ENCODE peak calls at places on chromosomes 7 and 10, in nine cellular contexts. One of them, this sample, is unnamed.

GRCh38 chr7:148921806-148922205 is 37.7 kb upstream of the EZH2 start:
- DNase-seq in Kasumi-1: no peak
- DNase-seq in NCI-H226: no peak
- DNase-seq in aorta: no peak
- DNase-seq in activated naive CD4-positive, alpha-beta T cell: no peak
- DNase-seq in AG08395: no peak
- DNase-seq in hippocampal formation: no peak
- DNase-seq in transverse colon: peak
- DNase-seq in stimulated activated CD4-positive, alpha-beta T cell treated with anti-CD3 and anti-CD28 coated beads, Interleukin-12 subunit alpha, Interleukin-12 subunit beta, amount 100 ng/mL, for 24 hours: no peak
- DNase-seq in this sample: no peak

GRCh38 chr10:131871673-131872005 is 29.2 kb upstream of the PPP2R2D start:
- DNase-seq in Kasumi-1: no peak
- DNase-seq in NCI-H226: no peak
- DNase-seq in aorta: no peak
- DNase-seq in activated naive CD4-positive, alpha-beta T cell: no peak
- DNase-seq in AG08395: no peak
- DNase-seq in hippocampal formation: no peak
- DNase-seq in transverse colon: no peak
- DNase-seq in stimulated activated CD4-positive, alpha-beta T cell treated with anti-CD3 and anti-CD28 coated beads, Interleukin-12 subunit alpha, Interleukin-12 subunit beta, amount 100 ng/mL, for 24 hours: no peak
- DNase-seq in this sample: no peak

GRCh38 chr10:119409906-119410305 is 132.6 kb downstream of the RGS10 start:
- DNase-seq in Kasumi-1: no peak
- DNase-seq in NCI-H226: no peak
- DNase-seq in aorta: no peak
- DNase-seq in activated naive CD4-positive, alpha-beta T cell: no peak
- DNase-seq in AG08395: no peak
- DNase-seq in hippocampal formation: no peak
- DNase-seq in transverse colon: peak
- DNase-seq in stimulated activated CD4-positive, alpha-beta T cell treated with anti-CD3 and anti-CD28 coated beads, Interleukin-12 subunit alpha, Interleukin-12 subunit beta, amount 100 ng/mL, for 24 hours: no peak
- DNase-seq in this sample: no peak

GRCh38 chr7:1624999-1625927 is 44.8 kb upstream of the ELFN1 start:
- DNase-seq in Kasumi-1: no peak
- DNase-seq in NCI-H226: no peak
- DNase-seq in aorta: no peak
- DNase-seq in activated naive CD4-positive, alpha-beta T cell: no peak
- DNase-seq in AG08395: no peak
- DNase-seq in hippocampal formation: no peak
- DNase-seq in transverse colon: no peak
- DNase-seq in stimulated activated CD4-positive, alpha-beta T cell treated with anti-CD3 and anti-CD28 coated beads, Interleukin-12 subunit alpha, Interleukin-12 subunit beta, amount 100 ng/mL, for 24 hours: no peak
- DNase-seq in this sample: no peak

GRCh38 chr7:105648561-105649401 is 67.5 kb upstream of the EFCAB10 start:
- DNase-seq in Kasumi-1: no peak
- DNase-seq in NCI-H226: no peak
- DNase-seq in aorta: no peak
- DNase-seq in activated naive CD4-positive, alpha-beta T cell: no peak
- DNase-seq in AG08395: no peak
- DNase-seq in hippocampal formation: no peak
- DNase-seq in transverse colon: peak
- DNase-seq in stimulated activated CD4-positive, alpha-beta T cell treated with anti-CD3 and anti-CD28 coated beads, Interleukin-12 subunit alpha, Interleukin-12 subunit beta, amount 100 ng/mL, for 24 hours: no peak
- DNase-seq in this sample: peak

GRCh38 chr10:132422169-132422691 is 25.2 kb downstream of the PWWP2B start:
- DNase-seq in Kasumi-1: peak
- DNase-seq in NCI-H226: no peak
- DNase-seq in aorta: no peak
- DNase-seq in activated naive CD4-positive, alpha-beta T cell: no peak
- DNase-seq in AG08395: no peak
- DNase-seq in hippocampal formation: no peak
- DNase-seq in transverse colon: peak
- DNase-seq in stimulated activated CD4-positive, alpha-beta T cell treated with anti-CD3 and anti-CD28 coated beads, Interleukin-12 subunit alpha, Interleukin-12 subunit beta, amount 100 ng/mL, for 24 hours: no peak
- DNase-seq in this sample: no peak

GRCh38 chr10:12733271-12733670 is 268.2 kb downstream of the CCDC3 start:
- DNase-seq in Kasumi-1: no peak
- DNase-seq in NCI-H226: no peak
- DNase-seq in aorta: no peak
- DNase-seq in activated naive CD4-positive, alpha-beta T cell: no peak
- DNase-seq in AG08395: no peak
- DNase-seq in hippocampal formation: no peak
- DNase-seq in transverse colon: no peak
- DNase-seq in stimulated activated CD4-positive, alpha-beta T cell treated with anti-CD3 and anti-CD28 coated beads, Interleukin-12 subunit alpha, Interleukin-12 subunit beta, amount 100 ng/mL, for 24 hours: no peak
- DNase-seq in this sample: no peak

GRCh38 chr7:131265227-131265626 is 62.4 kb upstream of the MKLN1 start:
- DNase-seq in Kasumi-1: no peak
- DNase-seq in NCI-H226: no peak
- DNase-seq in aorta: peak
- DNase-seq in activated naive CD4-positive, alpha-beta T cell: no peak
- DNase-seq in AG08395: no peak
- DNase-seq in hippocampal formation: no peak
- DNase-seq in transverse colon: no peak
- DNase-seq in stimulated activated CD4-positive, alpha-beta T cell treated with anti-CD3 and anti-CD28 coated beads, Interleukin-12 subunit alpha, Interleukin-12 subunit beta, amount 100 ng/mL, for 24 hours: no peak
- DNase-seq in this sample: no peak

GRCh38 chr10:35578608-35578956 is 26.6 kb upstream of the GJD4 start:
- DNase-seq in Kasumi-1: no peak
- DNase-seq in NCI-H226: no peak
- DNase-seq in aorta: no peak
- DNase-seq in activated naive CD4-positive, alpha-beta T cell: no peak
- DNase-seq in AG08395: no peak
- DNase-seq in hippocampal formation: no peak
- DNase-seq in transverse colon: no peak
- DNase-seq in stimulated activated CD4-positive, alpha-beta T cell treated with anti-CD3 and anti-CD28 coated beads, Interleukin-12 subunit alpha, Interleukin-12 subunit beta, amount 100 ng/mL, for 24 hours: no peak
- DNase-seq in this sample: no peak

GRCh38 chr7:90224204-90224603 is 12.7 kb downstream of the STEAP2 start:
- DNase-seq in Kasumi-1: no peak
- DNase-seq in NCI-H226: no peak
- DNase-seq in aorta: no peak
- DNase-seq in activated naive CD4-positive, alpha-beta T cell: no peak
- DNase-seq in AG08395: no peak
- DNase-seq in hippocampal formation: no peak
- DNase-seq in transverse colon: no peak
- DNase-seq in stimulated activated CD4-positive, alpha-beta T cell treated with anti-CD3 and anti-CD28 coated beads, Interleukin-12 subunit alpha, Interleukin-12 subunit beta, amount 100 ng/mL, for 24 hours: no peak
- DNase-seq in this sample: no peak

GRCh38 chr10:114902151-114902550 is 35.8 kb upstream of the TRUB1 start:
- DNase-seq in Kasumi-1: no peak
- DNase-seq in NCI-H226: no peak
- DNase-seq in aorta: no peak
- DNase-seq in activated naive CD4-positive, alpha-beta T cell: no peak
- DNase-seq in AG08395: peak
- DNase-seq in hippocampal formation: no peak
- DNase-seq in transverse colon: no peak
- DNase-seq in stimulated activated CD4-positive, alpha-beta T cell treated with anti-CD3 and anti-CD28 coated beads, Interleukin-12 subunit alpha, Interleukin-12 subunit beta, amount 100 ng/mL, for 24 hours: no peak
- DNase-seq in this sample: no peak

GRCh38 chr10:13016413-13016812 is 14.9 kb upstream of the CCDC3 start:
- DNase-seq in Kasumi-1: no peak
- DNase-seq in NCI-H226: peak
- DNase-seq in aorta: no peak
- DNase-seq in activated naive CD4-positive, alpha-beta T cell: no peak
- DNase-seq in AG08395: no peak
- DNase-seq in hippocampal formation: no peak
- DNase-seq in transverse colon: no peak
- DNase-seq in stimulated activated CD4-positive, alpha-beta T cell treated with anti-CD3 and anti-CD28 coated beads, Interleukin-12 subunit alpha, Interleukin-12 subunit beta, amount 100 ng/mL, for 24 hours: no peak
- DNase-seq in this sample: no peak

GRCh38 chr7:116511552-116512523 is 12.3 kb downstream of the CAV2 start:
- DNase-seq in Kasumi-1: peak
- DNase-seq in NCI-H226: peak
- DNase-seq in aorta: no peak
- DNase-seq in activated naive CD4-positive, alpha-beta T cell: no peak
- DNase-seq in AG08395: peak
- DNase-seq in hippocampal formation: no peak
- DNase-seq in transverse colon: no peak
- DNase-seq in stimulated activated CD4-positive, alpha-beta T cell treated with anti-CD3 and anti-CD28 coated beads, Interleukin-12 subunit alpha, Interleukin-12 subunit beta, amount 100 ng/mL, for 24 hours: no peak
- DNase-seq in this sample: no peak

GRCh38 chr10:126592901-126593300 is 77.6 kb downstream of the C10orf90 start:
- DNase-seq in Kasumi-1: no peak
- DNase-seq in NCI-H226: no peak
- DNase-seq in aorta: no peak
- DNase-seq in activated naive CD4-positive, alpha-beta T cell: no peak
- DNase-seq in AG08395: no peak
- DNase-seq in hippocampal formation: no peak
- DNase-seq in transverse colon: no peak
- DNase-seq in stimulated activated CD4-positive, alpha-beta T cell treated with anti-CD3 and anti-CD28 coated beads, Interleukin-12 subunit alpha, Interleukin-12 subunit beta, amount 100 ng/mL, for 24 hours: no peak
- DNase-seq in this sample: no peak

GRCh38 chr10:92573091-92573797 is 649 bp downstream of the IDE start:
- DNase-seq in Kasumi-1: peak
- DNase-seq in NCI-H226: no peak
- DNase-seq in aorta: peak
- DNase-seq in activated naive CD4-positive, alpha-beta T cell: no peak
- DNase-seq in AG08395: peak
- DNase-seq in hippocampal formation: peak
- DNase-seq in transverse colon: peak
- DNase-seq in stimulated activated CD4-positive, alpha-beta T cell treated with anti-CD3 and anti-CD28 coated beads, Interleukin-12 subunit alpha, Interleukin-12 subunit beta, amount 100 ng/mL, for 24 hours: no peak
- DNase-seq in this sample: no peak

GRCh38 chr7:89401099-89401498 is 605.6 kb upstream of the TEX47 start:
- DNase-seq in Kasumi-1: no peak
- DNase-seq in NCI-H226: no peak
- DNase-seq in aorta: no peak
- DNase-seq in activated naive CD4-positive, alpha-beta T cell: no peak
- DNase-seq in AG08395: peak
- DNase-seq in hippocampal formation: no peak
- DNase-seq in transverse colon: no peak
- DNase-seq in stimulated activated CD4-positive, alpha-beta T cell treated with anti-CD3 and anti-CD28 coated beads, Interleukin-12 subunit alpha, Interleukin-12 subunit beta, amount 100 ng/mL, for 24 hours: no peak
- DNase-seq in this sample: no peak

GRCh38 chr10:123772645-123773508 is 106.7 kb downstream of the GPR26 start:
- DNase-seq in Kasumi-1: no peak
- DNase-seq in NCI-H226: no peak
- DNase-seq in aorta: no peak
- DNase-seq in activated naive CD4-positive, alpha-beta T cell: no peak
- DNase-seq in AG08395: no peak
- DNase-seq in hippocampal formation: no peak
- DNase-seq in transverse colon: no peak
- DNase-seq in stimulated activated CD4-positive, alpha-beta T cell treated with anti-CD3 and anti-CD28 coated beads, Interleukin-12 subunit alpha, Interleukin-12 subunit beta, amount 100 ng/mL, for 24 hours: no peak
- DNase-seq in this sample: no peak

GRCh38 chr7:159083698-159084068 is 61.0 kb downstream of the VIPR2 start:
- DNase-seq in Kasumi-1: no peak
- DNase-seq in NCI-H226: no peak
- DNase-seq in aorta: no peak
- DNase-seq in activated naive CD4-positive, alpha-beta T cell: no peak
- DNase-seq in AG08395: no peak
- DNase-seq in hippocampal formation: no peak
- DNase-seq in transverse colon: no peak
- DNase-seq in stimulated activated CD4-positive, alpha-beta T cell treated with anti-CD3 and anti-CD28 coated beads, Interleukin-12 subunit alpha, Interleukin-12 subunit beta, amount 100 ng/mL, for 24 hours: no peak
- DNase-seq in this sample: no peak

GRCh38 chr10:92114201-92114600 is 176.7 kb downstream of the CPEB3 start:
- DNase-seq in Kasumi-1: no peak
- DNase-seq in NCI-H226: no peak
- DNase-seq in aorta: no peak
- DNase-seq in activated naive CD4-positive, alpha-beta T cell: no peak
- DNase-seq in AG08395: no peak
- DNase-seq in hippocampal formation: no peak
- DNase-seq in transverse colon: no peak
- DNase-seq in stimulated activated CD4-positive, alpha-beta T cell treated with anti-CD3 and anti-CD28 coated beads, Interleukin-12 subunit alpha, Interleukin-12 subunit beta, amount 100 ng/mL, for 24 hours: no peak
- DNase-seq in this sample: no peak

GRCh38 chr10:110008518-110009339 is 945 bp downstream of the ADD3 start:
- DNase-seq in Kasumi-1: peak
- DNase-seq in NCI-H226: no peak
- DNase-seq in aorta: peak
- DNase-seq in activated naive CD4-positive, alpha-beta T cell: no peak
- DNase-seq in AG08395: no peak
- DNase-seq in hippocampal formation: no peak
- DNase-seq in transverse colon: peak
- DNase-seq in stimulated activated CD4-positive, alpha-beta T cell treated with anti-CD3 and anti-CD28 coated beads, Interleukin-12 subunit alpha, Interleukin-12 subunit beta, amount 100 ng/mL, for 24 hours: peak
- DNase-seq in this sample: no peak

GRCh38 chr7:8389898-8390642 is 43.3 kb upstream of the NXPH1 start:
- DNase-seq in Kasumi-1: no peak
- DNase-seq in NCI-H226: no peak
- DNase-seq in aorta: no peak
- DNase-seq in activated naive CD4-positive, alpha-beta T cell: no peak
- DNase-seq in AG08395: no peak
- DNase-seq in hippocampal formation: peak
- DNase-seq in transverse colon: no peak
- DNase-seq in stimulated activated CD4-positive, alpha-beta T cell treated with anti-CD3 and anti-CD28 coated beads, Interleukin-12 subunit alpha, Interleukin-12 subunit beta, amount 100 ng/mL, for 24 hours: no peak
- DNase-seq in this sample: peak

GRCh38 chr7:140611641-140612040 is 29.0 kb downstream of the DENND2A start:
- DNase-seq in Kasumi-1: no peak
- DNase-seq in NCI-H226: no peak
- DNase-seq in aorta: no peak
- DNase-seq in activated naive CD4-positive, alpha-beta T cell: no peak
- DNase-seq in AG08395: no peak
- DNase-seq in hippocampal formation: no peak
- DNase-seq in transverse colon: no peak
- DNase-seq in stimulated activated CD4-positive, alpha-beta T cell treated with anti-CD3 and anti-CD28 coated beads, Interleukin-12 subunit alpha, Interleukin-12 subunit beta, amount 100 ng/mL, for 24 hours: no peak
- DNase-seq in this sample: no peak

GRCh38 chr10:124105594-124105993 is 12.2 kb upstream of the CHST15 start:
- DNase-seq in Kasumi-1: no peak
- DNase-seq in NCI-H226: no peak
- DNase-seq in aorta: no peak
- DNase-seq in activated naive CD4-positive, alpha-beta T cell: no peak
- DNase-seq in AG08395: no peak
- DNase-seq in hippocampal formation: no peak
- DNase-seq in transverse colon: no peak
- DNase-seq in stimulated activated CD4-positive, alpha-beta T cell treated with anti-CD3 and anti-CD28 coated beads, Interleukin-12 subunit alpha, Interleukin-12 subunit beta, amount 100 ng/mL, for 24 hours: no peak
- DNase-seq in this sample: no peak

GRCh38 chr7:24057243-24057642 is 226.7 kb upstream of the NPY start:
- DNase-seq in Kasumi-1: no peak
- DNase-seq in NCI-H226: no peak
- DNase-seq in aorta: no peak
- DNase-seq in activated naive CD4-positive, alpha-beta T cell: no peak
- DNase-seq in AG08395: no peak
- DNase-seq in hippocampal formation: no peak
- DNase-seq in transverse colon: no peak
- DNase-seq in stimulated activated CD4-positive, alpha-beta T cell treated with anti-CD3 and anti-CD28 coated beads, Interleukin-12 subunit alpha, Interleukin-12 subunit beta, amount 100 ng/mL, for 24 hours: no peak
- DNase-seq in this sample: peak

GRCh38 chr7:41880107-41880506 is 177.2 kb upstream of the INHBA start:
- DNase-seq in Kasumi-1: no peak
- DNase-seq in NCI-H226: peak
- DNase-seq in aorta: no peak
- DNase-seq in activated naive CD4-positive, alpha-beta T cell: no peak
- DNase-seq in AG08395: peak
- DNase-seq in hippocampal formation: no peak
- DNase-seq in transverse colon: no peak
- DNase-seq in stimulated activated CD4-positive, alpha-beta T cell treated with anti-CD3 and anti-CD28 coated beads, Interleukin-12 subunit alpha, Interleukin-12 subunit beta, amount 100 ng/mL, for 24 hours: no peak
- DNase-seq in this sample: no peak

GRCh38 chr7:41809487-41810257 is 106.8 kb upstream of the INHBA start:
- DNase-seq in Kasumi-1: no peak
- DNase-seq in NCI-H226: peak
- DNase-seq in aorta: no peak
- DNase-seq in activated naive CD4-positive, alpha-beta T cell: no peak
- DNase-seq in AG08395: peak
- DNase-seq in hippocampal formation: no peak
- DNase-seq in transverse colon: no peak
- DNase-seq in stimulated activated CD4-positive, alpha-beta T cell treated with anti-CD3 and anti-CD28 coated beads, Interleukin-12 subunit alpha, Interleukin-12 subunit beta, amount 100 ng/mL, for 24 hours: no peak
- DNase-seq in this sample: no peak

GRCh38 chr10:50407077-50407801 is 155.9 kb upstream of the ASAH2 start:
- DNase-seq in Kasumi-1: no peak
- DNase-seq in NCI-H226: no peak
- DNase-seq in aorta: no peak
- DNase-seq in activated naive CD4-positive, alpha-beta T cell: no peak
- DNase-seq in AG08395: no peak
- DNase-seq in hippocampal formation: no peak
- DNase-seq in transverse colon: no peak
- DNase-seq in stimulated activated CD4-positive, alpha-beta T cell treated with anti-CD3 and anti-CD28 coated beads, Interleukin-12 subunit alpha, Interleukin-12 subunit beta, amount 100 ng/mL, for 24 hours: no peak
- DNase-seq in this sample: no peak

GRCh38 chr10:71494980-71495381 is 98.3 kb downstream of the CDH23 start:
- DNase-seq in Kasumi-1: no peak
- DNase-seq in NCI-H226: no peak
- DNase-seq in aorta: no peak
- DNase-seq in activated naive CD4-positive, alpha-beta T cell: no peak
- DNase-seq in AG08395: no peak
- DNase-seq in hippocampal formation: no peak
- DNase-seq in transverse colon: no peak
- DNase-seq in stimulated activated CD4-positive, alpha-beta T cell treated with anti-CD3 and anti-CD28 coated beads, Interleukin-12 subunit alpha, Interleukin-12 subunit beta, amount 100 ng/mL, for 24 hours: no peak
- DNase-seq in this sample: no peak

GRCh38 chr7:121102619-121103018 is 114.1 kb downstream of the CPED1 start:
- DNase-seq in Kasumi-1: no peak
- DNase-seq in NCI-H226: no peak
- DNase-seq in aorta: no peak
- DNase-seq in activated naive CD4-positive, alpha-beta T cell: no peak
- DNase-seq in AG08395: no peak
- DNase-seq in hippocampal formation: no peak
- DNase-seq in transverse colon: no peak
- DNase-seq in stimulated activated CD4-positive, alpha-beta T cell treated with anti-CD3 and anti-CD28 coated beads, Interleukin-12 subunit alpha, Interleukin-12 subunit beta, amount 100 ng/mL, for 24 hours: no peak
- DNase-seq in this sample: no peak

GRCh38 chr7:6705959-6706665 is 635 bp downstream of the ZNF12 start:
- DNase-seq in Kasumi-1: peak
- DNase-seq in NCI-H226: no peak
- DNase-seq in aorta: peak
- DNase-seq in activated naive CD4-positive, alpha-beta T cell: no peak
- DNase-seq in AG08395: peak
- DNase-seq in hippocampal formation: no peak
- DNase-seq in transverse colon: peak
- DNase-seq in stimulated activated CD4-positive, alpha-beta T cell treated with anti-CD3 and anti-CD28 coated beads, Interleukin-12 subunit alpha, Interleukin-12 subunit beta, amount 100 ng/mL, for 24 hours: no peak
- DNase-seq in this sample: peak

GRCh38 chr7:98126311-98127142 is 19.9 kb downstream of the LMTK2 start:
- DNase-seq in Kasumi-1: no peak
- DNase-seq in NCI-H226: peak
- DNase-seq in aorta: no peak
- DNase-seq in activated naive CD4-positive, alpha-beta T cell: no peak
- DNase-seq in AG08395: no peak
- DNase-seq in hippocampal formation: no peak
- DNase-seq in transverse colon: no peak
- DNase-seq in stimulated activated CD4-positive, alpha-beta T cell treated with anti-CD3 and anti-CD28 coated beads, Interleukin-12 subunit alpha, Interleukin-12 subunit beta, amount 100 ng/mL, for 24 hours: no peak
- DNase-seq in this sample: no peak